ENCODE peak calls at places on chromosomes 7 and 10, in four cellular contexts. K, U, H and L are unnamed samples.

GRCh38 chr7:102319671-102320070 is 33.0 kb downstream of the SH2B2 start:
- DNase-seq in H (no peak), U (no peak), K (no peak), L (no peak)

GRCh38 chr7:76513817-76514799 is 3.8 kb downstream of the UPK3B start:
- DNase-seq in U (no peak), H (no peak), K (no peak), L (no peak)

GRCh38 chr7:44100458-44101303 is 3.5 kb upstream of the AEBP1 start:
- DNase-seq in H (no peak), K (no peak), U (no peak), L (no peak)

GRCh38 chr10:12252882-12253546 is 57.0 kb downstream of the CDC123 start:
- DNase-seq in U (peak), K (no peak), H (peak), L (peak)

GRCh38 chr7:126727930-126728331 is 524.8 kb downstream of the GRM8 start:
- DNase-seq in U (peak), K (peak), H (no peak), L (no peak)

GRCh38 chr7:90777075-90777864 is 181.1 kb downstream of the CDK14 start:
- DNase-seq in K (no peak), H (no peak), U (no peak), L (no peak)

GRCh38 chr10:14670551-14671240 is 104.0 kb downstream of the FAM107B start:
- DNase-seq in K (no peak), U (no peak), H (no peak), L (no peak)

GRCh38 chr7:30789334-30789711 is 18.1 kb downstream of the MINDY4 start:
- DNase-seq in K (no peak), U (no peak), H (no peak), L (no peak)

GRCh38 chr7:44486693-44487092 is 3.8 kb downstream of the NUDCD3 start:
- DNase-seq in U (peak), K (no peak), H (no peak), L (no peak)

GRCh38 chr10:78577673-78578072 is 491.1 kb upstream of the ZMIZ1 start:
- DNase-seq in U (no peak), K (no peak), H (no peak), L (no peak)

GRCh38 chr10:89466599-89467035 is 52.2 kb downstream of the IFIT5 start:
- DNase-seq in K (no peak), U (no peak), H (no peak), L (no peak)

GRCh38 chr7:121331048-121331447 is 2.2 kb downstream of the WNT16 start:
- DNase-seq in H (no peak), U (no peak), K (no peak), L (no peak)

GRCh38 chr7:99829520-99830160 is 1.8 kb downstream of the CYP3A43 start:
- DNase-seq in H (no peak), U (no peak), K (no peak), L (peak)

GRCh38 chr7:124790645-124791044 is 25.1 kb upstream of the GPR37 start:
- DNase-seq in H (no peak), K (no peak), U (no peak), L (no peak)

GRCh38 chr10:93152136-93152535 is 78.4 kb downstream of the CYP26A1 start:
- DNase-seq in K (no peak), U (no peak), H (no peak), L (no peak)

GRCh38 chr10:19935106-19935505 is 118.9 kb downstream of the PLXDC2 start:
- DNase-seq in K (no peak), U (no peak), H (no peak), L (no peak)

GRCh38 chr7:98280791-98281756 is at the start of gene BRI3:
- DNase-seq in H (peak), K (peak), U (peak), L (peak)

GRCh38 chr7:699260-700170 is 27.0 kb upstream of the DNAAF5 start:
- DNase-seq in U (no peak), K (no peak), H (no peak), L (no peak)

GRCh38 chr10:16646474-16647059 is 124.9 kb upstream of the C1QL3 start:
- DNase-seq in K (no peak), H (no peak), U (peak), L (no peak)

GRCh38 chr7:157576415-157576814 is 239.6 kb downstream of the DNAJB6 start:
- DNase-seq in K (no peak), U (peak), H (no peak), L (no peak)

GRCh38 chr10:71978476-71978875 is 14.3 kb downstream of the CHST3 start:
- DNase-seq in H (no peak), K (no peak), U (no peak), L (no peak)

GRCh38 chr7:44515595-44516268 is 25.3 kb upstream of the NUDCD3 start:
- DNase-seq in K (no peak), H (no peak), U (no peak), L (no peak)

GRCh38 chr7:32163911-32164310 is 93.7 kb upstream of the PDE1C start:
- DNase-seq in H (no peak), U (no peak), K (no peak), L (no peak)

GRCh38 chr10:22500567-22501369 is 155.5 kb downstream of the SPAG6 start:
- DNase-seq in U (no peak), K (no peak), H (no peak), L (no peak)

GRCh38 chr7:140059288-140060242 is 3.2 kb downstream of the PARP12 start:
- DNase-seq in U (peak), K (no peak), H (no peak), L (no peak)

GRCh38 chr7:102125127-102125561 is 161.5 kb upstream of the SH2B2 start:
- DNase-seq in U (peak), H (no peak), K (no peak), L (no peak)

GRCh38 chr7:107874605-107875446 is 16.2 kb upstream of the DLD start:
- DNase-seq in U (peak), H (no peak), K (no peak), L (no peak)

GRCh38 chr10:111360260-111360925 is 283.6 kb downstream of the ADRA2A start:
- DNase-seq in H (no peak), U (peak), K (no peak), L (no peak)

GRCh38 chr10:110252148-110252547 is 44.7 kb downstream of the MXI1 start:
- DNase-seq in U (no peak), K (no peak), H (no peak), L (no peak)

GRCh38 chr10:80894797-80895467 is 357.2 kb downstream of the SH2D4B start:
- DNase-seq in K (no peak), U (no peak), H (no peak), L (no peak)